ENCODE peak calls at places on chromosomes 4 and X, in four cellular contexts. One of them, this sample, is unnamed.
A peak's percentile ranks its signal among the peaks of the same experiment; 100 is the strongest.

GRCh38 chrX:108001218-108001814 is 19.1 kb upstream of the TEX13B start:
- DNase-seq in fibroblast of lung: peak; percentile 26
- DNase-seq in K562: peak; percentile 13
- DNase-seq in H9: no peak
- DNase-seq in this sample: peak; percentile 50

GRCh38 chr4:48910511-48910910 is 3.9 kb upstream of the OCIAD2 start:
- DNase-seq in fibroblast of lung: no peak
- DNase-seq in K562: no peak
- DNase-seq in H9: no peak
- DNase-seq in this sample: no peak

GRCh38 chr4:156169011-156169410 is 215.3 kb upstream of the CTSO start:
- DNase-seq in fibroblast of lung: peak; percentile 99
- DNase-seq in K562: no peak
- DNase-seq in H9: peak; percentile 40
- DNase-seq in this sample: peak; percentile 70

GRCh38 chr4:26753642-26754041 is 107.0 kb upstream of the STIM2 start:
- DNase-seq in fibroblast of lung: peak; percentile 90
- DNase-seq in K562: no peak
- DNase-seq in H9: no peak
- DNase-seq in this sample: no peak

GRCh38 chr4:147970003-147970402 is 238.1 kb downstream of the ARHGAP10 start:
- DNase-seq in fibroblast of lung: no peak
- DNase-seq in K562: no peak
- DNase-seq in H9: no peak
- DNase-seq in this sample: no peak

GRCh38 chr4:141540643-141541042 is 95.7 kb upstream of the IL15 start:
- DNase-seq in fibroblast of lung: peak; percentile 66
- DNase-seq in K562: no peak
- DNase-seq in H9: no peak
- DNase-seq in this sample: no peak

GRCh38 chr4:23966720-23967119 is 76.9 kb upstream of the PPARGC1A start:
- DNase-seq in fibroblast of lung: no peak
- DNase-seq in K562: no peak
- DNase-seq in H9: peak; percentile 49
- DNase-seq in this sample: peak; percentile 45

GRCh38 chrX:118807151-118808017 is 16.2 kb upstream of the ZCCHC12 start:
- DNase-seq in fibroblast of lung: peak; percentile 24
- DNase-seq in K562: peak; percentile 35
- DNase-seq in H9: peak; percentile 48
- DNase-seq in this sample: peak; percentile 56

GRCh38 chrX:6225307-6226052 is 3.2 kb downstream of the NLGN4X start:
- DNase-seq in fibroblast of lung: peak; percentile 13
- DNase-seq in K562: peak; percentile 4
- DNase-seq in H9: no peak
- DNase-seq in this sample: peak; percentile 26

GRCh38 chr4:2935762-2936743 is 27.2 kb downstream of the NOP14 start:
- DNase-seq in fibroblast of lung: peak; percentile 82
- DNase-seq in K562: no peak
- DNase-seq in H9: no peak
- DNase-seq in this sample: peak; percentile 75

GRCh38 chrX:46803140-46803539 is 33.7 kb upstream of the RP2 start:
- DNase-seq in fibroblast of lung: no peak
- DNase-seq in K562: no peak
- DNase-seq in H9: no peak
- DNase-seq in this sample: no peak

GRCh38 chr4:8736083-8736825 is 135.4 kb downstream of the HMX1 start:
- DNase-seq in fibroblast of lung: no peak
- DNase-seq in K562: no peak
- DNase-seq in H9: no peak
- DNase-seq in this sample: no peak

GRCh38 chr4:39637572-39638357 is 900 bp downstream of the SMIM14 start:
- DNase-seq in fibroblast of lung: peak; percentile 78
- DNase-seq in K562: peak; percentile 22
- DNase-seq in H9: peak; percentile 62
- DNase-seq in this sample: peak; percentile 91

GRCh38 chrX:56793533-56794320 is 64.7 kb downstream of the NBDY start:
- DNase-seq in fibroblast of lung: peak; percentile 15
- DNase-seq in K562: no peak
- DNase-seq in H9: peak; percentile 14
- DNase-seq in this sample: no peak

GRCh38 chrX:23228950-23229448 is 105.7 kb upstream of the PTCHD1 start:
- DNase-seq in fibroblast of lung: no peak
- DNase-seq in K562: no peak
- DNase-seq in H9: no peak
- DNase-seq in this sample: no peak

GRCh38 chr4:48262926-48263325 is 6.7 kb downstream of the TEC start:
- DNase-seq in fibroblast of lung: peak; percentile 69
- DNase-seq in K562: no peak
- DNase-seq in H9: no peak
- DNase-seq in this sample: no peak

GRCh38 chrX:65871671-65872311 is 168.1 kb downstream of the VSIG4 start:
- DNase-seq in fibroblast of lung: no peak
- DNase-seq in K562: peak; percentile 29
- DNase-seq in H9: peak; percentile 62
- DNase-seq in this sample: peak; percentile 40

GRCh38 chr4:84099591-84099990 is 399.5 kb downstream of the NKX6-1 start:
- DNase-seq in fibroblast of lung: peak; percentile 41
- DNase-seq in K562: no peak
- DNase-seq in H9: no peak
- DNase-seq in this sample: no peak

GRCh38 chrX:113996781-113997180 is 587.1 kb upstream of the HTR2C start:
- DNase-seq in fibroblast of lung: no peak
- DNase-seq in K562: no peak
- DNase-seq in H9: no peak
- DNase-seq in this sample: no peak

GRCh38 chr4:1793496-1793840 is 375 bp downstream of the FGFR3 start:
- DNase-seq in fibroblast of lung: peak; percentile 12
- DNase-seq in K562: peak; percentile 70
- DNase-seq in H9: no peak
- DNase-seq in this sample: peak; percentile 73

GRCh38 chr4:109978704-109979103 is 66.0 kb downstream of the EGF start:
- DNase-seq in fibroblast of lung: peak; percentile 55
- DNase-seq in K562: no peak
- DNase-seq in H9: no peak
- DNase-seq in this sample: peak; percentile 58

GRCh38 chr4:150960079-150960478 is 55.0 kb downstream of the LRBA start:
- DNase-seq in fibroblast of lung: peak; percentile 38
- DNase-seq in K562: peak; percentile 42
- DNase-seq in H9: no peak
- DNase-seq in this sample: peak; percentile 19

GRCh38 chr4:152255437-152255836 is 280.5 kb downstream of the FBXW7 start:
- DNase-seq in fibroblast of lung: peak; percentile 44
- DNase-seq in K562: no peak
- DNase-seq in H9: no peak
- DNase-seq in this sample: no peak

GRCh38 chr4:86536166-86536565 is 57.9 kb upstream of the PTPN13 start:
- DNase-seq in fibroblast of lung: no peak
- DNase-seq in K562: no peak
- DNase-seq in H9: no peak
- DNase-seq in this sample: no peak

GRCh38 chrX:109740076-109740809 is 7.2 kb upstream of the ACSL4 start:
- DNase-seq in fibroblast of lung: no peak
- DNase-seq in K562: no peak
- DNase-seq in H9: no peak
- DNase-seq in this sample: no peak

GRCh38 chrX:16312761-16313623 is 145.7 kb downstream of the MAGEB17 start:
- DNase-seq in fibroblast of lung: no peak
- DNase-seq in K562: no peak
- DNase-seq in H9: peak; percentile 73
- DNase-seq in this sample: no peak

GRCh38 chrX:72031634-72032033 is 100.1 kb downstream of the RTL5 start:
- DNase-seq in fibroblast of lung: no peak
- DNase-seq in K562: no peak
- DNase-seq in H9: no peak
- DNase-seq in this sample: no peak

GRCh38 chr4:118920247-118920646 is 31.6 kb downstream of the SYNPO2 start:
- DNase-seq in fibroblast of lung: peak; percentile 63
- DNase-seq in K562: no peak
- DNase-seq in H9: no peak
- DNase-seq in this sample: no peak

GRCh38 chrX:34612036-34612435 is 45.0 kb downstream of the TMEM47 start:
- DNase-seq in fibroblast of lung: peak; percentile 4
- DNase-seq in K562: no peak
- DNase-seq in H9: no peak
- DNase-seq in this sample: no peak

GRCh38 chr4:2792711-2793577 is at the start of gene SH3BP2:
- DNase-seq in fibroblast of lung: peak; percentile 65
- DNase-seq in K562: peak; percentile 97
- DNase-seq in H9: peak; percentile 85
- DNase-seq in this sample: peak; percentile 88

GRCh38 chrX:154596290-154596929 is 11.5 kb downstream of the CTAG1A start:
- DNase-seq in fibroblast of lung: peak; percentile 95
- DNase-seq in K562: no peak
- DNase-seq in H9: peak; percentile 87
- DNase-seq in this sample: peak; percentile 65

DNA sequence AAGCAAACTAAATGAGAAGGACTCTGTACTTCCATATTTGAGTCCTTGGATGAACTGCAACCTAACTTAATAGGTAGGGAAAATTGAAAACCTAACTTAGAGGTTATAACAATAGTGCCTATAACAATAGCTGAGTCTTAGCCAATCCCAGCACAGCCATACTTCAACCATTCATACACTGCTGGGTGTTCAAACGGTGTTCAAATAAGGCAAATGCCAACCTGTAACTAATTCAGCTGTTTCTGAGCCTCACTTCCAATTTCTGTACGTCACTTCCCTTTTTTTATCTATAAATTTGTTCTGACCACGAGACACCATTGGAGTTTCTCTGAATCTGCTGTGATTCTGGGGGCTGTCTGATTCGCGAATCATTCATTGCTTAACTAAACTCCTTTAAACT is 9.6 kb upstream of the GRSF1 start:
- DNase-seq in fibroblast of lung: no peak
- DNase-seq in K562: no peak
- DNase-seq in H9: no peak
- DNase-seq in this sample: no peak
- H3K9ac ChIP-seq in fibroblast of lung: no peak overlapping the region
- H3K9ac ChIP-seq in K562: no peak overlapping the region
- H3K9ac ChIP-seq in H9: no peak overlapping the region
- H3K9ac ChIP-seq in this sample: no peak overlapping the region

GRCh38 chr4:149645790-149646189 is 169.9 kb downstream of the IQCM start:
- DNase-seq in fibroblast of lung: no peak
- DNase-seq in K562: no peak
- DNase-seq in H9: peak; percentile 69
- DNase-seq in this sample: peak; percentile 37
- H3K4me1 ChIP-seq in fibroblast of lung: no peaks in the 10 kb centered on the region
- H3K4me1 ChIP-seq in K562: no peaks in the 10 kb centered on the region
- H3K4me1 ChIP-seq in H9: peaks cover 4% of the 10 kb centered on the region
- H3K4me1 ChIP-seq in this sample: no peaks in the 10 kb centered on the region

DNA sequence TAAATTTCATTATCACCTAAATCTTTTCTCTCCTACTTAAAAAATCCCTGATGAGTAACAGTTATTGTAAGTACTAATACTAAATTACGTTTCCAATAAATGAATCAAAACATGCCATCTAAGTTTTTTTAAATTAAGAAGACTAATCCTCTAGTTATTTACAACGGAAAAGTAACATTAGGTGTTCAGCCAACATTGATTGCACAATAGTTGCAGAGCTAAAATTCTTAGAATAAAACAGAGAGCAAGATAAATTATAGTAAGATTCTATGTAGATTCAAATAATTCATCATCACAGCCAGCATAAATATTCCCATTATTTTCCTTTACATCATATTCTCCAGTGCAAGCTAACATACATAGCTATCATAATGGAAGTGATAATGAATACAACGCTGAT is 139.2 kb downstream of the HDX start:
- DNase-seq in fibroblast of lung: peak; percentile 15
- DNase-seq in K562: no peak
- DNase-seq in H9: no peak
- DNase-seq in this sample: no peak
- H3K9ac ChIP-seq in fibroblast of lung: no peak overlapping the region
- H3K9ac ChIP-seq in K562: no peak overlapping the region
- H3K9ac ChIP-seq in H9: no peak overlapping the region
- H3K9ac ChIP-seq in this sample: no peak overlapping the region

GRCh38 chr4:140133576-140133975 is 20.4 kb downstream of the MAML3 start:
- DNase-seq in fibroblast of lung: no peak
- DNase-seq in K562: no peak
- DNase-seq in H9: no peak
- DNase-seq in this sample: no peak
- H3K4me1 ChIP-seq in fibroblast of lung: peaks cover 27% of the 10 kb centered on the region
- H3K4me1 ChIP-seq in K562: no peaks in the 10 kb centered on the region
- H3K4me1 ChIP-seq in H9: peaks cover 15% of the 10 kb centered on the region
- H3K4me1 ChIP-seq in this sample: peaks cover 7% of the 10 kb centered on the region

GRCh38 chr4:154589296-154590197 is 995 bp downstream of the FGA start:
- DNase-seq in fibroblast of lung: no peak
- DNase-seq in K562: no peak
- DNase-seq in H9: no peak
- DNase-seq in this sample: no peak
- H3K9ac ChIP-seq in fibroblast of lung: no peak overlapping the region
- H3K9ac ChIP-seq in K562: no peak overlapping the region
- H3K9ac ChIP-seq in H9: no peak overlapping the region
- H3K9ac ChIP-seq in this sample: no peak overlapping the region

DNA sequence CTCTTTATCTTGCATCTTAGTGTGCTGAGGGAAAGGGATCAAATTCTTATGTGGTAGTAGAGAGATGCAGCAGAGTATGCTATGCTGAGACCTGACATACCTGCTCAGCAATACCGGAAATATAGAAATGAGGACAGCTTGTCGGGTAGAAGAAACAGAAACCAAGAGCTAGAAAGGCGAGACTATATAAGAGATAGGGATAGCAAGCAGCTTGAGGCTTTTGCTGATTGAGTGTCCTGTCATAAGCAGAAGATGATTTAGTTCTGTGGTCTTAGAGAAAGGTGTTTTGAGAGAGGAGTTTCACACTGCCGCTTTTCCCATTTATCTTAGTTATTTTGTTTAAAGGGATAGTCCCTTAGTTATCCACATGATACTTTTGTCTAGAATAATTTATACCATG is 31.7 kb downstream of the USP9X start:
- DNase-seq in fibroblast of lung: no peak
- DNase-seq in K562: no peak
- DNase-seq in H9: no peak
- DNase-seq in this sample: no peak
- H3K4me1 ChIP-seq in fibroblast of lung: no peaks in the 10 kb centered on the region
- H3K4me1 ChIP-seq in K562: peaks cover 5% of the 10 kb centered on the region
- H3K4me1 ChIP-seq in H9: peaks cover 10% of the 10 kb centered on the region
- H3K4me1 ChIP-seq in this sample: peaks cover 10% of the 10 kb centered on the region

DNA sequence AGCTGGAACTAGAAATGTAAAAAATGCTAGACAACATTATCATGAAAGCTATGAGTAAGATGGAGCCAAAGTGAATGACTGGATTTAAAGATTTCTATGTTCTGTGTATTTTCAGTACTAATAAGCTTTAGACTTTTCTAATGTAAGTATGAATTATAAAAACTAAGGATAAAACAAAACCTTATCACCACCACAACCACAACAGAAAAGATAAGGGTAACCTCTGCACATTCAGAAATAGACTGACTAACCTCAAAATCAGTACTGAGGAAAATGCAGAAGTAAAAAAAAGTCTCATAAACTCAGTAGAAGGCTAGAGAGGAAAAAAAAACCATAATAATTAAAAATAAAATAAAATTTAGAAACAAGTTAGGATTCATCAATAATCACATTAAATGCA is 14.9 kb upstream of the UBE2NL start:
- DNase-seq in fibroblast of lung: no peak
- DNase-seq in K562: no peak
- DNase-seq in H9: no peak
- DNase-seq in this sample: no peak
- H3K9ac ChIP-seq in fibroblast of lung: no peak overlapping the region
- H3K9ac ChIP-seq in K562: no peak overlapping the region
- H3K9ac ChIP-seq in H9: no peak overlapping the region
- H3K9ac ChIP-seq in this sample: no peak overlapping the region